ENCODE peak calls at places on chromosomes 5 and 9, in ten cellular contexts. R is stimulated activated CD4-positive, alpha-beta T cell treated with anti-CD3 and anti-CD28 coated beads, Interleukin-1b, Interleukin-23, amount 100 ng/mL, for 24 hours; N is transverse colon; K is fibroblast of lung; V is AG04449; T is ecto neural progenitor cell; F is T-cell; I is NCI-H1092 treated with DMSO at 0.1 percent for 48 hours; M is amniotic stem cell; C is GM13976. P is an unnamed sample.

GRCh38 chr5:43730832-43731342 is 127.9 kb downstream of the NNT start:
- DNase-seq in R (no peak), N (no peak), K (peak), V (no peak), T (no peak), F (no peak), I (no peak), M (no peak), C (no peak), P (no peak)

GRCh38 chr5:178554311-178554710 is 35.9 kb downstream of the COL23A1 start:
- DNase-seq in R (no peak), N (no peak), K (no peak), V (no peak), T (no peak), F (no peak), I (no peak), M (no peak), C (no peak), P (no peak)

GRCh38 chr5:59021837-59022514 is 439.1 kb downstream of the RAB3C start:
- DNase-seq in R (no peak), N (peak), K (no peak), V (no peak), T (no peak), F (no peak), I (peak), M (no peak), C (no peak), P (no peak)

GRCh38 chr5:54491326-54491725 is 26.2 kb upstream of the SNX18 start:
- DNase-seq in R (no peak), N (no peak), K (no peak), V (no peak), T (no peak), F (no peak), I (no peak), M (no peak), C (no peak), P (no peak)

GRCh38 chr9:97388721-97389238 is 23.1 kb upstream of the TDRD7 start:
- DNase-seq in R (no peak), N (no peak), K (no peak), V (no peak), T (no peak), F (no peak), I (no peak), M (no peak), C (peak), P (no peak)

GRCh38 chr5:78886650-78887230 is 98.4 kb downstream of the ARSB start:
- DNase-seq in R (no peak), N (no peak), K (peak), V (no peak), T (no peak), F (no peak), I (no peak), M (no peak), C (no peak), P (no peak)

GRCh38 chr5:176542596-176543427 is 5.6 kb upstream of the RNF44 start:
- DNase-seq in R (no peak), N (no peak), K (no peak), V (no peak), T (peak), F (peak), I (no peak), M (no peak), C (peak), P (no peak)

GRCh38 chr5:117246386-117246785 is 671.8 kb upstream of the SEMA6A start:
- DNase-seq in R (no peak), N (no peak), K (no peak), V (no peak), T (no peak), F (no peak), I (no peak), M (no peak), C (no peak), P (no peak)

GRCh38 chr5:168013546-168013945 is 277.9 kb upstream of the WWC1 start:
- DNase-seq in R (no peak), N (no peak), K (no peak), V (no peak), T (no peak), F (no peak), I (no peak), M (no peak), C (no peak), P (no peak)

GRCh38 chr9:123299558-123300126 is 31.3 kb upstream of the STRBP start:
- DNase-seq in R (no peak), N (no peak), K (no peak), V (no peak), T (no peak), F (no peak), I (no peak), M (no peak), C (no peak), P (no peak)

GRCh38 chr9:37998881-37999311 is 70.1 kb downstream of the SHB start:
- DNase-seq in R (no peak), N (no peak), K (no peak), V (no peak), T (no peak), F (no peak), I (no peak), M (no peak), C (no peak), P (no peak)

GRCh38 chr5:12911156-12911555 is 1006.9 kb upstream of the CTNND2 start:
- DNase-seq in R (no peak), N (no peak), K (no peak), V (no peak), T (no peak), F (no peak), I (no peak), M (no peak), C (no peak), P (no peak)

GRCh38 chr5:111973946-111974345 is 217.0 kb upstream of the NREP start:
- DNase-seq in R (no peak), N (no peak), K (peak), V (no peak), T (no peak), F (no peak), I (peak), M (no peak), C (no peak), P (no peak)

GRCh38 chr9:38359689-38360385 is 32.7 kb upstream of the ALDH1B1 start:
- DNase-seq in R (no peak), N (no peak), K (no peak), V (no peak), T (no peak), F (no peak), I (no peak), M (no peak), C (no peak), P (no peak)

GRCh38 chr9:116322521-116322920 is 168.9 kb downstream of the PAPPA start:
- DNase-seq in R (no peak), N (no peak), K (peak), V (no peak), T (no peak), F (no peak), I (no peak), M (no peak), C (no peak), P (no peak)

GRCh38 chr5:172107606-172108005 is 80.4 kb downstream of the STK10 start:
- DNase-seq in R (no peak), N (no peak), K (peak), V (peak), T (no peak), F (no peak), I (no peak), M (peak), C (no peak), P (no peak)

GRCh38 chr9:128486201-128486600 is 18.3 kb upstream of the GLE1 start:
- DNase-seq in R (no peak), N (no peak), K (no peak), V (no peak), T (no peak), F (no peak), I (no peak), M (no peak), C (no peak), P (no peak)

GRCh38 chr9:132782106-132782505 is 96.0 kb downstream of the AK8 start:
- DNase-seq in R (no peak), N (no peak), K (no peak), V (no peak), T (no peak), F (no peak), I (no peak), M (no peak), C (no peak), P (no peak)

GRCh38 chr5:75734913-75735789 is 17.9 kb upstream of the POC5 start:
- DNase-seq in R (no peak), N (peak), K (no peak), V (no peak), T (peak), F (no peak), I (no peak), M (no peak), C (peak), P (peak)

GRCh38 chr5:322281-322941 is 897 bp downstream of the AHRR start:
- DNase-seq in R (no peak), N (no peak), K (peak), V (no peak), T (no peak), F (no peak), I (no peak), M (no peak), C (peak), P (no peak)

GRCh38 chr9:105373723-105374122 is 74.1 kb upstream of the FSD1L start:
- DNase-seq in R (no peak), N (no peak), K (no peak), V (no peak), T (no peak), F (no peak), I (no peak), M (no peak), C (no peak), P (no peak)

GRCh38 chr9:131610231-131610761 is 65.0 kb downstream of the PRRT1B start:
- DNase-seq in R (no peak), N (no peak), K (peak), V (peak), T (no peak), F (no peak), I (no peak), M (no peak), C (no peak), P (no peak)

GRCh38 chr5:100469780-100470179 is 65.4 kb upstream of the FAM174A start:
- DNase-seq in R (no peak), N (no peak), K (no peak), V (no peak), T (no peak), F (no peak), I (no peak), M (no peak), C (no peak), P (no peak)

GRCh38 chr5:78899922-78900362 is 85.2 kb downstream of the ARSB start:
- DNase-seq in R (no peak), N (peak), K (peak), V (no peak), T (peak), F (no peak), I (no peak), M (no peak), C (peak), P (no peak)

GRCh38 chr5:80925940-80926339 is 34.2 kb upstream of the RASGRF2 start:
- DNase-seq in R (no peak), N (no peak), K (no peak), V (no peak), T (no peak), F (no peak), I (no peak), M (no peak), C (no peak), P (no peak)

GRCh38 chr9:101247297-101247696 is 137.5 kb downstream of the BAAT start:
- DNase-seq in R (no peak), N (no peak), K (no peak), V (no peak), T (no peak), F (no peak), I (no peak), M (no peak), C (no peak), P (no peak)

GRCh38 chr9:126842977-126843799 is 17.3 kb upstream of the ZBTB34 start:
- DNase-seq in R (no peak), N (no peak), K (no peak), V (no peak), T (no peak), F (no peak), I (no peak), M (no peak), C (no peak), P (no peak)

GRCh38 chr9:128105538-128106175 is 21.9 kb downstream of the PTGES2 start:
- DNase-seq in R (no peak), N (no peak), K (no peak), V (no peak), T (no peak), F (no peak), I (no peak), M (no peak), C (no peak), P (no peak)

GRCh38 chr9:112327718-112328450 is 5.5 kb downstream of the PTBP3 start:
- DNase-seq in R (no peak), N (no peak), K (no peak), V (no peak), T (no peak), F (no peak), I (no peak), M (no peak), C (no peak), P (no peak)

P was measured in naive thymus-derived CD4-positive, alpha-beta T cell.